ENCODE peak calls at places on chromosomes 5 and 9, in six cellular contexts. X is upper lobe of left lung, U is NT2/D1, G is HAP-1, C is astrocyte, Y is A549. K is an unnamed sample.

GRCh38 chr5:168356592-168356991 is 65.1 kb downstream of the WWC1 start:
- DNase-seq in X (no peak), U (no peak), G (no peak), C (no peak), Y (no peak), K (no peak)

GRCh38 chr5:139670369-139671095 is 22.4 kb downstream of the CXXC5 start:
- DNase-seq in X (no peak), U (no peak), G (no peak), C (peak; percentile 68), Y (no peak), K (no peak)

GRCh38 chr5:113776832-113777525 is 263.5 kb downstream of the YTHDC2 start:
- DNase-seq in X (no peak), U (no peak), G (peak; percentile 9), C (peak; percentile 7), Y (no peak), K (no peak)

GRCh38 chr5:5497132-5497748 is 74.8 kb downstream of the ICE1 start:
- DNase-seq in X (peak; percentile 50), U (no peak), G (peak; percentile 67), C (peak; percentile 24), Y (peak; percentile 58), K (no peak)

GRCh38 chr5:56607551-56607950 is 207.8 kb upstream of the MAP3K1 start:
- DNase-seq in X (no peak), U (no peak), G (no peak), C (peak; percentile 54), Y (no peak), K (no peak)

GRCh38 chr5:59275537-59276276 is 617.8 kb downstream of the PDE4D start:
- DNase-seq in X (no peak), U (peak; percentile 57), G (peak; percentile 15), C (peak; percentile 60), Y (peak; percentile 91), K (no peak)

GRCh38 chr5:119288364-119289047 is 67.3 kb upstream of the TNFAIP8 start:
- DNase-seq in X (no peak), U (no peak), G (no peak), C (peak; percentile 21), Y (no peak), K (no peak)

GRCh38 chr5:123965626-123966025 is 453.6 kb downstream of the CSNK1G3 start:
- DNase-seq in X (no peak), U (no peak), G (no peak), C (no peak), Y (no peak), K (no peak)

GRCh38 chr9:92147030-92147853 is 32.0 kb upstream of the SPTLC1 start:
- DNase-seq in X (no peak), U (no peak), G (peak; percentile 67), C (peak; percentile 93), Y (peak; percentile 85), K (no peak)

GRCh38 chr5:59874675-59875074 is 18.9 kb downstream of the PDE4D start:
- DNase-seq in X (no peak), U (no peak), G (no peak), C (peak; percentile 12), Y (no peak), K (no peak)

GRCh38 chr5:169595172-169595820 is 11.7 kb downstream of the SPDL1 start:
- DNase-seq in X (no peak), U (no peak), G (no peak), C (no peak), Y (no peak), K (no peak)

GRCh38 chr5:172188893-172189692 is 1.1 kb upstream of the STK10 start:
- DNase-seq in X (no peak), U (no peak), G (peak; percentile 42), C (peak; percentile 73), Y (no peak), K (no peak)

GRCh38 chr5:73120222-73121108 is at the start of gene TMEM171:
- DNase-seq in X (peak; percentile 91), U (no peak), G (peak; percentile 58), C (peak; percentile 31), Y (peak; percentile 36), K (no peak)

GRCh38 chr5:124790261-124790894 is 43.9 kb upstream of the ZNF608 start:
- DNase-seq in X (no peak), U (no peak), G (no peak), C (peak; percentile 67), Y (peak; percentile 46), K (no peak)

GRCh38 chr9:106861585-106862114 is 1.3 kb upstream of the ZNF462 start:
- DNase-seq in X (no peak), U (no peak), G (no peak), C (no peak), Y (no peak), K (no peak)

GRCh38 chr9:29691758-29692407 is 2118.6 kb upstream of the C9orf72 start:
- DNase-seq in X (no peak), U (peak; percentile 65), G (peak; percentile 51), C (no peak), Y (peak; percentile 42), K (no peak)

GRCh38 chr5:171808951-171809350 is 23.3 kb downstream of the SMIM23 start:
- DNase-seq in X (no peak), U (no peak), G (no peak), C (peak; percentile 72), Y (no peak), K (no peak)

GRCh38 chr5:137737349-137738256 is 1.7 kb upstream of the KLHL3 start:
- DNase-seq in X (no peak), U (no peak), G (no peak), C (peak; percentile 50), Y (no peak), K (no peak)

GRCh38 chr9:129420721-129421120 is 200.2 kb downstream of the C9orf50 start:
- DNase-seq in X (no peak), U (no peak), G (no peak), C (no peak), Y (no peak), K (no peak)

GRCh38 chr9:134325813-134326753 is at the start of gene RXRA:
- DNase-seq in X (peak; percentile 97), U (peak; percentile 36), G (peak; percentile 88), C (peak; percentile 77), Y (peak; percentile 85), K (no peak)

GRCh38 chr5:147479431-147479830 is 30.4 kb downstream of the DPYSL3 start:
- DNase-seq in X (no peak), U (no peak), G (no peak), C (peak; percentile 67), Y (no peak), K (no peak)

GRCh38 chr5:73367650-73368049 is 80.9 kb downstream of the FOXD1 start:
- DNase-seq in X (no peak), U (no peak), G (no peak), C (peak; percentile 53), Y (no peak), K (no peak)

GRCh38 chr9:101376117-101376866 is 8.5 kb downstream of the BAAT start:
- DNase-seq in X (no peak), U (no peak), G (peak; percentile 32), C (peak; percentile 95), Y (peak; percentile 61), K (no peak)

GRCh38 chr5:7926296-7926695 is 57.3 kb downstream of the MTRR start:
- DNase-seq in X (no peak), U (no peak), G (no peak), C (peak; percentile 96), Y (no peak), K (no peak)

DNA sequence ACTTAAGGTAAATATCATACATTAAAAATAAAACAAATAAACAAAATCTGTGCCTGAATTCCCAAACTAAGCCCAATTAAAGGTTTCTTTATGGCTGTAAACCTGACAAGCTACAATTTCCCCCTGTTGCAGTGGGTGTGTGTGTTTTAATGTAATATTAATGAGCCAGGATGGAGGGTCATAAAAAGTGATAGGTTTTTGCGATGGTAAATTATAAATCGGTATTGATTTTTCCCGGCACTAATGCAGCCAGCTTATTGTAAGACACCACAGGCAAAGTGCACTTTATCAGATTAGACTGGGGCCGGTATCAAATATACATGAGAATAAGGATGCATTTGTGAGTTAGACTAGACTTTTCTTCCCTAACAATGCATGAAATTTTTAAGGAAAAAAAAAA is 120.4 kb downstream of the EBF1 start:
- DNase-seq in X (no peak), U (no peak), G (peak; percentile 24), C (no peak), Y (no peak), K (no peak)
- H3K4me1 ChIP-seq in X (peaks cover 20% of the 10 kb centered on the region), U (no peaks in the 10 kb centered on the region), G (peaks cover 20% of the 10 kb centered on the region), C (peaks cover 40% of the 10 kb centered on the region), Y (peaks cover 52% of the 10 kb centered on the region), K (peaks cover 40% of the 10 kb centered on the region)

DNA sequence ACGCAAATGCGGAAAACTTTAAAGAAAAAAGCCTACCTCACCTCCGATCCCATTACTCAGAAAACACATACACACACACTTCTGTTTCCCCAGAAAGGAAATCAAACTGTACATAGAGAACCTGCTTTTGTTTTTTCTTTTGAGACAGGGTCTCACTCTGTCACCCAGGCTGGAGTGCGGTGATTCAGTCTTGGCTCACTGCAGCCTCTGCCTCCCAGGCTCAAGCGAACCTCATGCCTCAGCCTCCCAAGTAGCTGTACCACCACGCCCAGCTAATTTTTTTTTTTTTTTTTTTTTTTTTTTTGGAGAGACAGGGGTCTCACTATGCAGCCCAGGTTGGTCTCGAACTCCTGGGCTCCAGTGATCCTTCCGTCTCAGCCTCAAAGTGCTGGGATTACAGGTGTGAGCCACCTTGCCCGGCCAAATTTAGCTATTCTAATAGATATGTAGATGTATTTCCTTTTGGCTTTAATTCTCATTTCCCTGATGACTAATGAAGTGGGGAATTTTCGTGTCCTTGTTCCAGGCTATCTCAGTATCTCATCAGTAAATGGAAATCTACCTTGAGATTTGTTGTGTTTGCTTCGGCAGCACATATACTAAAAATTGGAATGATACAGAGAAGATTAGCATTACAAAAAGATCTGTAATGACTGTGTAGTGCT is 25.7 kb upstream of the EEIG1 start:
- DNase-seq in X (no peak), U (no peak), G (no peak), C (peak; percentile 31), Y (peak; percentile 65), K (no peak)
- H3K4me1 ChIP-seq in X (peaks cover 25% of the 10 kb centered on the region), U (peaks cover 8% of the 10 kb centered on the region), G (no peaks in the 10 kb centered on the region), C (peaks cover 18% of the 10 kb centered on the region), Y (peaks cover 54% of the 10 kb centered on the region), K (peaks cover 19% of the 10 kb centered on the region)

GRCh38 chr5:14148483-14148882 is 5.3 kb downstream of the TRIO start:
- DNase-seq in X (no peak), U (no peak), G (no peak), C (no peak), Y (no peak), K (no peak)
- H3K4me1 ChIP-seq in X (peaks cover 32% of the 10 kb centered on the region), U (peaks cover 4% of the 10 kb centered on the region), G (no peaks in the 10 kb centered on the region), C (peaks cover 59% of the 10 kb centered on the region), Y (peaks cover 74% of the 10 kb centered on the region), K (peaks cover 73% of the 10 kb centered on the region)

DNA sequence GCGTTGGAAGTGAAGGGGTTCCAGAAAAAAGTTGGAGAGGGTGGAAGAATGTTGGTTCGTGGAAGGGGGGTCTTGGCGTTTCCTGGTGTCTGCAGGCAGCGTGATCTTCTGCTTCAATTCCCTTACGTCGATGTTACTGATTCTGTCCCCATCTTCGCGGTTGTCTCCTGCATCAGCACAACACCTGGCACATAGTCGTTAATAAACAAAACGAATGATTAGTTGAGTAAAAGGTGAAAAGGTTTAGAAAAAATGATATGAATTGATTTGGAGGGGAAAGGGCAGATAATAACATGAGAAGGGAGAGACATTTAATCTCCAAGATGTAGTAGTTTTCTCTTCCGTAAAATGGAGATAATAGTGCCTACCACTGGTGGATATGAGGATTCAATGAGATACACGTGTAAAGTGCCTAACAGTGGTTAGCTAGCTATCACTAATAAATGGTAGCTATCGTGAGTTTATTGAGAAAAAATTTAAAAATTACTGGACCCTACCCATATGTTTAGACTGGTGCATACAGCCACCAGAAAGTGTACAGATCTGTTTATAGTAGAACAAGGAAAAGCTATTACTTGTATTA is 556 bp downstream of the MTREX start:
- DNase-seq in X (no peak), U (no peak), G (peak; percentile 16), C (no peak), Y (peak; percentile 39), K (no peak)
- H3K4me1 ChIP-seq in X (peaks cover 62% of the 10 kb centered on the region), U (no peaks in the 10 kb centered on the region), G (peaks cover 18% of the 10 kb centered on the region), C (peaks cover 13% of the 10 kb centered on the region), Y (peaks cover 32% of the 10 kb centered on the region), K (peaks cover 76% of the 10 kb centered on the region)

GRCh38 chr5:14597080-14597479 is 15.5 kb downstream of the OTULINL start:
- DNase-seq in X (no peak), U (no peak), G (no peak), C (no peak), Y (no peak), K (no peak)
- H3K4me1 ChIP-seq in X (peaks cover 16% of the 10 kb centered on the region), U (peaks cover 2% of the 10 kb centered on the region), G (no peaks in the 10 kb centered on the region), C (peaks cover 10% of the 10 kb centered on the region), Y (no peaks in the 10 kb centered on the region), K (no peaks in the 10 kb centered on the region)

K was measured in esophagus squamous epithelium.